ENCODE peak calls at places on chromosomes 12 and 14, in eight cellular contexts. J, K, H, I, Z, O, Q and P are unnamed samples.

GRCh38 chr14:51852541-51852940 is 7.9 kb upstream of the GNG2 start:
- DNase-seq in K (no peak), O (no peak), J (no peak), I (no peak), H (no peak), Z (no peak), Q (no peak), P (no peak)

GRCh38 chr12:42277426-42278115 is 39.5 kb upstream of the YAF2 start:
- DNase-seq in Q (no peak), Z (no peak), K (no peak), I (no peak), O (no peak), J (no peak), H (no peak), P (no peak)

GRCh38 chr14:31059152-31059924 is 33.2 kb upstream of the STRN3 start:
- DNase-seq in K (peak), I (no peak), O (peak), Q (no peak), Z (peak), H (peak), J (peak), P (no peak)

GRCh38 chr14:55535521-55536207 is 44.3 kb upstream of the KTN1 start:
- DNase-seq in K (no peak), Q (no peak), H (no peak), J (peak), O (no peak), I (no peak), Z (no peak), P (no peak)

GRCh38 chr14:60642270-60642789 is 6.9 kb downstream of the SIX1 start:
- DNase-seq in Z (no peak), O (no peak), I (no peak), J (no peak), K (peak), Q (peak), H (no peak), P (peak)

GRCh38 chr14:61064866-61065265 is 83.8 kb downstream of the SLC38A6 start:
- DNase-seq in O (no peak), Z (no peak), J (no peak), I (no peak), K (no peak), H (no peak), Q (no peak), P (no peak)

GRCh38 chr12:96219700-96220206 is 25.6 kb downstream of the ELK3 start:
- DNase-seq in Q (no peak), O (peak), H (peak), Z (peak), J (peak), K (no peak), I (no peak), P (no peak)

GRCh38 chr14:41830679-41831078 is 224.0 kb downstream of the LRFN5 start:
- DNase-seq in J (peak), K (no peak), H (no peak), Q (no peak), Z (peak), O (no peak), I (no peak), P (no peak)

GRCh38 chr14:89908712-89909450 is 45.6 kb downstream of the EFCAB11 start:
- DNase-seq in I (no peak), O (no peak), H (no peak), Q (no peak), Z (no peak), K (no peak), J (no peak), P (no peak)

GRCh38 chr12:13167226-13167625 is 29.3 kb upstream of the EMP1 start:
- DNase-seq in Z (no peak), J (no peak), O (no peak), K (no peak), Q (no peak), I (no peak), H (peak), P (no peak)

GRCh38 chr12:66693901-66694513 is 15.1 kb upstream of the GRIP1 start:
- DNase-seq in Z (peak), I (no peak), J (peak), H (no peak), O (peak), K (no peak), Q (no peak), P (peak)

GRCh38 chr12:114901316-114901715 is 217.3 kb upstream of the TBX3 start:
- DNase-seq in J (no peak), O (no peak), H (no peak), Q (no peak), I (no peak), Z (no peak), K (no peak), P (no peak)

GRCh38 chr12:52942056-52942913 is 6.6 kb upstream of the KRT18 start:
- DNase-seq in K (no peak), I (no peak), O (no peak), Q (no peak), J (peak), Z (no peak), H (no peak), P (no peak)

GRCh38 chr12:100982511-100983183 is 188.1 kb downstream of the ANO4 start:
- DNase-seq in O (no peak), H (no peak), I (no peak), J (no peak), Q (no peak), K (no peak), Z (no peak), P (no peak)

GRCh38 chr14:22471545-22472121 is 117.4 kb downstream of the DAD1 start:
- DNase-seq in Q (peak), I (no peak), Z (no peak), K (peak), O (no peak), H (peak), J (peak), P (peak)

GRCh38 chr14:20855652-20856291 is 35.4 kb upstream of the RNASE3 start:
- DNase-seq in K (peak), J (peak), Z (no peak), I (no peak), Q (peak), O (no peak), H (peak), P (peak)

GRCh38 chr14:95320076-95320895 is 578 bp upstream of the CLMN start:
- DNase-seq in Z (no peak), Q (peak), I (no peak), H (no peak), O (no peak), K (peak), J (no peak), P (no peak)

GRCh38 chr14:35229495-35230089 is 62.6 kb upstream of the PSMA6 start:
- DNase-seq in K (no peak), H (no peak), Z (no peak), I (no peak), O (no peak), J (no peak), Q (no peak), P (no peak)

GRCh38 chr14:64541261-64541970 is 875 bp downstream of the HSPA2 start:
- DNase-seq in H (no peak), K (peak), J (no peak), Z (no peak), O (no peak), Q (no peak), I (no peak), P (no peak)

GRCh38 chr14:24784981-24785380 is 151.0 kb upstream of the GZMB start:
- DNase-seq in O (no peak), Q (no peak), K (no peak), H (no peak), I (no peak), Z (no peak), J (no peak), P (no peak)

DNA sequence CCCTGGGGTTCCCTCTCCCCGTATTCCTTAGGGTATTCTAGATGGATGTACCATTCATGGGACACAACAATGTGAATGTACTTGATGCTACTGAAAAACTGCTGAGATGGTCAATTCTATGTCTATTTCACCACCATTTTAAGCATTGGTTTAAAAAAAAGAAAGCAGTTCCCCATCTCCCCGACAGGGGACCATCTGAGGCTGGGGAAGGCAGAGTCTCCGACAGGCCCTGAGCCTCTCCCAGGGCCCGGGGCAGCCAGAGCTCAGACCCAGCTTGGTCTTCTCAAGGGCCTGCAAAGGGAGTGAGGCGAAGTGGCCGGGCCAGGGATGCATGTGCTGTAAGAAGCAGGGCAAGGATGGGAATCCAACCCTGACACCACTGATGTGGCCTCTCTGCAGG is 234.2 kb downstream of the BCL11B start:
- DNase-seq in J (no peak), Q (peak), Z (no peak), K (no peak), O (no peak), I (no peak), H (no peak), P (no peak)
- TF ChIP-seq CTCF in J (no peak), Q (peak), Z (no peak), K (no peak), O (no peak), I (peak), H (no peak), P (no peak)

GRCh38 chr14:58129208-58129607 is 22.8 kb downstream of the ARMH4 start:
- DNase-seq in Q (no peak), H (no peak), J (no peak), K (no peak), I (no peak), Z (no peak), O (no peak), P (no peak)
- TF ChIP-seq CTCF in Q (no peak), H (no peak), J (no peak), K (no peak), I (no peak), Z (no peak), O (no peak), P (no peak)

DNA sequence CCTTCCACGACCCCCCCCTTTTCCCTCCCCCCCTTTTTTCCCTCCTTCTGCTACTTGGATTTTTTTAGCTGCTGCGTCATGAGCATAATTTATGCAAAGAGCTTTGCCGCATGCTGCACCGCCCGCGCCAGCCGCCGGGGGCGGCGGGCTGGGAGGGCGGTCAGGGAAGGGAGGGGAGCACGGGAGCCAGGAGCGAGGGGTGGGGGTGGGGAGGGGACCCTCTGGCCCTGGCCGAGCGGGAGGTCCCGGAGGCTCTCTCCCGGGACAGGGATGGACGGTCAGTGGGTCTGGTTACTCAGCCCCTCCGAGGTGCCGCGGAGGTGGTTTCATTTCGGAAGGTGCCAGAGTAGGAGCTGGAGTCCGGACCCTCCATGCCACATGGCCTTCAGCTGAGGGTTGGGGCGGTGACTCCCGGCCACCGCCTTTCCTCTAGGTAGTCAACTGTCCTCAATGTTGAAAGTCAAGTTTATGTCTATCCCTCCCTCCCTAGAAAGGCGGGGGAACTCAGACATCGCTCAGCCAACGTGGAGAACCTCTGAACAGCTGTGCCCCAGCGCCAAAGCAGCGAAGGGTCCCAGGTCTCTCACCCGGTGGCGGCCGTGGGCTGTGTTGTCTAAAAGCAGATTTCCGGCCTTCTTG is at the start of gene POU6F1:
- DNase-seq in I (peak), J (peak), Z (peak), O (no peak), Q (peak), H (peak), K (peak), P (peak)
- TF ChIP-seq CTCF in I (peak), J (peak), Z (peak), O (peak), Q (peak), H (peak), K (peak), P (peak)

DNA sequence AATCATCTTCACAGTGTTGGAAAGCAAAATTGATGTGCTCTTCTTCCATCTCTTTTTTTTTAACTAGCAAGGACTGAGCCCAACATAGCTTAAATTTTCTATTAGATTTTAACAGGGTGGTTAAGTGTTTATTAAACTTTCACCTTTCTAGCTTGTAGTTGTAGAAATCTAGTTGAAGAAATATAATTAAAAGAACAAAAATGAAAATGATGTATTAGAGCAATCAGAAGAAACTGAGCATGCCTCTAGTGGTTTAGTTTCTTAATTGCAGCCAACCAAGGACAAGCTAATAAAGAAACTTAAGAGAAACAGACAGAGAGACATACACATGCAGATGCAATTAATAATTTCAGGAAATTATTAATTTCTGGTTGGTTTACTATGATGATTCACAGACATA is 673.0 kb upstream of the LMO3 start:
- DNase-seq in J (no peak), Q (no peak), O (no peak), I (no peak), Z (no peak), H (no peak), K (no peak), P (no peak)
- TF ChIP-seq CTCF in J (no peak), Q (no peak), O (no peak), I (no peak), Z (no peak), H (no peak), K (no peak), P (peak)

DNA sequence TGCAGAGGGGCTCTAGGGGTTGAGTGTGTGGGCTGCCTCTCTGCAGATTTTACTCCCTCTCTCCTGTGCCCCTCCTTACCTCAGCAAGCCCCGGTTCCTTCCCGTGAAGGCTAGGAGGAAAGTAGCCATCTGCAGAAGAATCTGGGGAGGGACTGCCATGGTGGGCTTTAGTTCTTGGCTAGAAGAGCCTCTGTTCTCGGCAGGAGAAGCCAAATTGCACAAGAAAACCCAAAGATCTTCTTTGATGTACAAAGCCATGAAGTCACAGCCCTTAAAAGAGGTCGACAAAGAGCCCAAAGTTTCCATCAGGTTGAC is 23.5 kb downstream of the CKAP4 start:
- DNase-seq in Q (no peak), K (no peak), Z (no peak), I (no peak), J (no peak), H (no peak), O (no peak), P (no peak)
- TF ChIP-seq CTCF in Q (no peak), K (no peak), Z (no peak), I (no peak), J (no peak), H (no peak), O (no peak), P (no peak)

DNA sequence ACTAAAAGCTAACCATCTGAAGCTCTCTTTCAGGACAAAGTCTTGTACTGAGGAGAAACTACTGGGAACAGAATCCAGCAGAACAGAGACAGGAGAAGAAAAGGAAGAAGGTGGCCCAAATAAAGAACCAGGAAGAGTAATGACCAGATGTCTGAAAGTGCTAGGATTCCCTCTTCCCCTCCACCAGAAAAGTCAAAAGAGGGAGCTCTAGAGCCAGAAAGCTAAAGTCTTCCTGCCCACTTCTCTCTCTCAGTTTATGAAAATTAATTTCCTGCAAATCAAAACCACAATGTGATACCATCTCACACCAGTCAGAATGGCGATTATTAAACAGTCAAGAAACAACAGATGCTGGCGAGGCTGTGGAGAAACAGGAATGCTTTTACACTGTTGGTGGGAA is 47.2 kb downstream of the SPPL3 start:
- DNase-seq in I (no peak), Q (no peak), O (no peak), J (no peak), H (no peak), Z (no peak), K (no peak), P (no peak)
- TF ChIP-seq CTCF in I (no peak), Q (no peak), O (no peak), J (no peak), H (peak), Z (peak), K (no peak), P (no peak)

GRCh38 chr14:70045715-70046535 is 142.8 kb downstream of the SLC8A3 start:
- DNase-seq in H (peak), Z (peak), Q (peak), O (no peak), K (peak), J (peak), I (peak), P (peak)
- TF ChIP-seq CTCF in H (peak), Z (peak), Q (peak), O (peak), K (peak), J (peak), I (peak), P (peak)

DNA sequence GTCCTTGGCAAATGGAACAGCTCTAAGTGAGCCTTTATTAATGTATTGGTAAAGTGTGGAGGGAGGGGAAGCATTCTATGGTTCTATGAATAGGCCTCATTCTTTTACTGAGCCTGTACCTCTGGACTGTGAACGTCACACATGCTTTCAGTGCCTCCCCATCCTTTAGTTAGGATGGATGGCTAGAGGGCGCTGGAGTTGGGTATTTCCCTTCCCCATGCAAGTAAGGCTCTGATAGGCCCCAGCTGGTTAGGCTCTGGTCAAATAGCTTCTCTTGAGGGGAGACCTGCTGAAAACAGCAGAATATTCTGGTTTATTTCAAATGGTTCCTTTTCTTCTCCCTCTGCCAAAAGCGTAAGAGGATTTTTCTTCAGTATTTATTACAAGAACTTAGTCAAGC is 860.9 kb upstream of the MDGA2 start:
- DNase-seq in Z (no peak), I (no peak), O (no peak), K (no peak), J (no peak), H (no peak), Q (peak), P (peak)
- TF ChIP-seq CTCF in Z (no peak), I (no peak), O (no peak), K (no peak), J (no peak), H (no peak), Q (no peak), P (no peak)

DNA sequence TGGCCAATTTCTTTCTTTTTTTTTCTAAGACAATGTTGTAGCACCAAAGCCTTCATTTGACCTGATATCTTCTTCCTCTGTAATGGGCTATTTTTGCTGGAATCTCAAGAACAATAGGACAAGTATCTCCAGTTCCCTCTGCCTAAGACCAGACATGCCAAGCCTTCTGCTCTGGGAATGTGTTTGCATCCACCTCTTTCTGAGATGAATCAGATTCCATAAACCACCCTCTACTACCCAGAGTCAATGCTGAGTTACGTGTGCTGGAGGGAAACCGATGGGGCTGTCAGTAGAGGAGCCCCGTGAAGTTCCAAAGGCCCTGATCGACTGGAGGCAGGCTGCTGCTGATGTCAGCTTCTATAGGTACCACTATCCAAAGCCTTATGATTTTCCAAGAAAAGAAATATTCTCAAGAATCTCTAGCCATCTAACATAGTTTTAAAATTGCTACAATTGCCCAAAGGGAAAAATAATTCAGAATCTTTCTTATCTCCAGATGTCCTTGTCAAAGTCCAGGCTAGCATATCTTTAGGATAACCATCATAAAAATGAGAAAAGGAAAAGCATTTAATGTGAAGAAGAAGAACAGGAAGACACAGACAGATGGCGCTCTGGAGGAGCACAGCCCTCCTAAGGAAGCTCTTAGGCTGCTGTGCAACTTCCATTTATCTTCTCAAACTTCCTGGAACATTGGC is 101.9 kb downstream of the SLC8A3 start:
- DNase-seq in Z (no peak), Q (peak), K (no peak), J (peak), H (no peak), O (no peak), I (no peak), P (peak)
- TF ChIP-seq CTCF in Z (peak), Q (peak), K (no peak), J (peak), H (peak), O (peak), I (no peak), P (peak)

GRCh38 chr14:104331871-104332605 is 193.7 kb downstream of the KIF26A start:
- DNase-seq in Z (no peak), O (no peak), I (no peak), Q (no peak), J (no peak), H (no peak), K (no peak), P (no peak)
- TF ChIP-seq CTCF in Z (no peak), O (no peak), I (peak), Q (no peak), J (no peak), H (no peak), K (no peak), P (no peak)